ENCODE peak calls at places on chromosomes 12 and 14, in four cellular contexts. Y is K562, O is RWPE1, X is thoracic aorta. L is an unnamed sample.

GRCh38 chr12:57225680-57226190 is 3.8 kb upstream of the SHMT2 start:
- DNase-seq in O (no peak), Y (no peak), X (no peak), L (no peak)

GRCh38 chr14:74954232-74954946 is 1.0 kb downstream of the PGF start:
- DNase-seq in X (no peak), O (no peak), Y (peak; percentile 33), L (no peak)

GRCh38 chr14:73368621-73369020 is 89.7 kb downstream of the NUMB start:
- DNase-seq in X (no peak), Y (no peak), O (no peak), L (no peak)

GRCh38 chr12:64716373-64716772 is 42.8 kb downstream of the GNS start:
- DNase-seq in X (no peak), O (no peak), Y (no peak), L (no peak)

GRCh38 chr12:85182699-85183098 is 97.3 kb upstream of the ALX1 start:
- DNase-seq in X (no peak), Y (no peak), O (no peak), L (no peak)

GRCh38 chr12:4416276-4416675 is 29.3 kb downstream of the FGF6 start:
- DNase-seq in X (no peak), Y (no peak), O (no peak), L (no peak)

GRCh38 chr12:128690641-128691040 is 133.1 kb downstream of the SLC15A4 start:
- DNase-seq in X (no peak), O (no peak), Y (no peak), L (no peak)

GRCh38 chr12:131990066-131990979 is 40.6 kb downstream of the EP400 start:
- DNase-seq in Y (no peak), X (no peak), O (no peak), L (no peak)

GRCh38 chr12:6563448-6564050 is 4.5 kb downstream of the NOP2 start:
- DNase-seq in Y (peak; percentile 45), X (no peak), O (peak; percentile 30), L (no peak)

GRCh38 chr14:105591052-105591451 is 64.7 kb downstream of the TMEM121 start:
- DNase-seq in O (no peak), X (no peak), Y (no peak), L (no peak)

GRCh38 chr12:99983721-99984258 is 946 bp downstream of the ANKS1B start:
- DNase-seq in O (no peak), Y (no peak), X (no peak), L (peak; percentile 2)

GRCh38 chr12:109716512-109717389 is 3.1 kb downstream of the FAM222A start:
- DNase-seq in X (no peak), O (no peak), Y (no peak), L (no peak)

GRCh38 chr12:1606021-1606622 is 11.7 kb upstream of the FBXL14 start:
- DNase-seq in X (peak; percentile 69), O (peak; percentile 90), Y (peak; percentile 69), L (peak; percentile 82)

GRCh38 chr12:95918194-95918993 is 24.0 kb downstream of the CCDC38 start:
- DNase-seq in O (peak; percentile 48), Y (peak; percentile 17), X (no peak), L (no peak)

GRCh38 chr14:64659366-64659765 is 44.9 kb upstream of the PLEKHG3 start:
- DNase-seq in X (no peak), O (no peak), Y (no peak), L (no peak)

GRCh38 chr12:28498850-28499249 is 308.6 kb downstream of the CCDC91 start:
- DNase-seq in O (no peak), Y (no peak), X (no peak), L (no peak)

GRCh38 chr12:20368653-20369163 is 371 bp downstream of the PDE3A start:
- DNase-seq in Y (no peak), X (no peak), O (no peak), L (peak; percentile 6)

GRCh38 chr14:66850258-66850897 is 338.9 kb upstream of the GARIN2 start:
- DNase-seq in O (no peak), X (no peak), Y (no peak), L (no peak)

GRCh38 chr14:69882086-69882864 is 3.1 kb downstream of the SMOC1 start:
- DNase-seq in Y (no peak), X (no peak), O (no peak), L (no peak)

GRCh38 chr12:103969391-103969790 is 3.7 kb downstream of the TDG start:
- DNase-seq in Y (no peak), X (no peak), O (no peak), L (no peak)

GRCh38 chr14:103422981-103423600 is 37.9 kb downstream of the MARK3 start:
- DNase-seq in O (no peak), Y (no peak), X (no peak), L (no peak)

GRCh38 chr14:103427485-103428443 is 42.5 kb downstream of the MARK3 start:
- DNase-seq in X (no peak), O (no peak), Y (peak; percentile 31), L (no peak)

GRCh38 chr14:70448633-70449032 is 3.3 kb upstream of the ADAM21 start:
- DNase-seq in O (no peak), X (no peak), Y (no peak), L (no peak)

GRCh38 chr12:77591959-77592358 is 238.7 kb upstream of the NAV3 start:
- DNase-seq in X (no peak), O (no peak), Y (no peak), L (no peak)

GRCh38 chr12:108618079-108618952 is 15.4 kb downstream of the SELPLG start:
- DNase-seq in X (no peak), Y (peak; percentile 83), O (peak; percentile 85), L (peak; percentile 83)

DNA sequence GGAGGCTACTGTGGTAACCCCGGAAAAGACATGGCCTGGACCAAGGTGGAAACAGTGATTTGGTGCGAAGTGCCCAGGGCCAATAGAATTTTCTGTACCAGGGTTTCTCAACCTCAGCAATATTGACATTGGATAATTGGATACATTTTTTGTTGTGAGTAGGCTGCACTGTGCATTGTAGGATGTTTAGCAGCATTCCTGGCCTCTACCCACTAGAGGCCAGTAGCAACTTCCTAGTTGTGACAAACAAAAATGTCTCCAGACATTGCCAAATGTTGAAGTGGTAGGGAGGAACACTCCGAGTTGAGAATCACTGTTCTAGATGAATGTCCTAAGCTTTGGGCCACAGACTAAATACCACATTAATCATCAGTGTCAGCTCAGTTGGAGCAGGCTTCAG is 6.2 kb upstream of the CGRRF1 start:
- DNase-seq in Y (no peak), X (no peak), O (no peak), L (no peak)
- TF ChIP-seq CTCF in Y (peak; percentile 34), X (no peak), O (no peak), L (peak; percentile 50)

GRCh38 chr14:28941758-28942157 is 175.2 kb downstream of the FOXG1 start:
- DNase-seq in O (no peak), X (no peak), Y (no peak), L (no peak)
- TF ChIP-seq CTCF in O (no peak), X (no peak), Y (no peak), L (no peak)

GRCh38 chr12:98227162-98227561 is 288.2 kb upstream of the TMPO start:
- DNase-seq in Y (no peak), O (no peak), X (no peak), L (no peak)
- TF ChIP-seq CTCF in Y (peak; percentile 55), O (no peak), X (no peak), L (peak; percentile 44)

GRCh38 chr12:123498126-123498825 is 35.2 kb downstream of the RILPL1 start:
- DNase-seq in X (no peak), Y (no peak), O (no peak), L (no peak)
- TF ChIP-seq CTCF in X (no peak), Y (no peak), O (no peak), L (no peak)

DNA sequence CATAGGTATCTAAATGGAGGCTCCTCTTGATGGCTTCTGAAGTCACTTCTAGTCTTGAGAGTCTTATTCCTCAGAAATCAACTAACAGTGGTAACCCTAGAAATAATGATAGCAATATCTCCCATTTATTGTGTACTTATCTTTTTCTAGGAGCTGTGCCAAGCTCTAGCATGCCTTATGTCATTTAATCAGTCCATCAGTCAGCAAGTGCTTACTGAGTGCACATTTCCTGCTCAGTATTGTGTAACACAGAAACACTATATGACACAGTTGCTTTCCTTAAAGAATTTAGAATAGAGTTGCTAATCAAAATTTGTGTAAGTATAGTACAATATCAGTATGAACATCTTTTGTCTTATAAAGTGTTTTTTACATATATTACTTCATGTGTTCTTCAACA is 36.6 kb downstream of the KRT76 start:
- DNase-seq in O (no peak), X (no peak), Y (no peak), L (no peak)
- TF ChIP-seq CTCF in O (no peak), X (no peak), Y (no peak), L (no peak)

DNA sequence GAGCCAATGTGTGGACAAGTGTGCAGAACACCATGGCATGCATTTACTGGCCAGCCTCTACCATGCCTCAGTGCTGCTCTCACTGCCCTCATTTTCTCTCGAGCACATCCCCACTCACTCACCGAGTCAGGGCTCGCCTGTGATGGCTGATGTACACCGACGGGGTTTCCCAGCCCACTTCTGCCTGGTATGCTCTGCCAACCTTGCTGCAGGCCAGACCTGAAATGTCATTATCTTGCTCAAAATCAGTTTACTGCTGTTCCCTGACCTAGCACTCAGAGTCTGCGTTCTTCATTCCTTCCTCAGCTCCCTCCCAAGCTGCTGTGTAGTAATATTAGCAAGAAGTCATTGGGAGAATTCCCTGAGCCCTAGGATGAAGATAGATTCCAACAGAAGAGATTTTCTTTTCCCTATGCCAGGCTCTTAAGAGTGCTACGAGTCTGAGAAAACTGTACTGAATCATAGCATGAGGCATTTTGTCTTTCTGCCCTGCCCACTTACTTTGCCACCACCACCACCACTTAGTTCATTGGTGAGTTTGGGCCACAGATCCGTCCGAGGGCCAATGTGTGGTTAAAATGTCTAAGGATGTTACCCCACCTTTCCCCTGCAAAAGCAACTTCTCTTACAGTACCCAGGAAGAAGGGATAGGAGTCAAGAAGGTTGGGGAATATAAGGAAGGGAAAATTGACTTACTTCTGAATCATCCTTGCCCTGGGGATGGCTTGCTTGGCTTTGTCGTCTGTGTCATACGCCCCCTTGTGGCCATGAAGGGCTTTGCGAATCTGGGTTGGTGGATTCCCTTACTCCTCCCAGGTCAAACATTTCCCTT is 51.0 kb downstream of the BMAL2 start:
- DNase-seq in X (peak; percentile 55), O (peak; percentile 85), Y (peak; percentile 70), L (peak; percentile 3)
- TF ChIP-seq CTCF in X (peak; percentile 85), O (peak; percentile 65), Y (peak; percentile 89), L (peak; percentile 90)